ENCODE peak calls at places on chromosomes 13 and 19, in five cellular contexts. One of them, this sample, is unnamed.
A peak's percentile ranks its signal among the peaks of the same experiment; 100 is the strongest.

GRCh38 chr19:40139533-40140287 is 49.0 kb upstream of the ZNF780A start:
- DNase-seq in K562: peak; percentile 56
- DNase-seq in GM12878: no peak
- DNase-seq in SK-N-SH: peak; percentile 55
- DNase-seq in HepG2: peak; percentile 35
- DNase-seq in this sample: peak; percentile 50

GRCh38 chr19:51595190-51595589 is 24.1 kb downstream of the ZNF175 start:
- DNase-seq in GM12878: no peak
- DNase-seq in SK-N-SH: no peak
- DNase-seq in HepG2: no peak
- DNase-seq in K562: peak; percentile 51
- DNase-seq in this sample: no peak

GRCh38 chr13:111531505-111531904 is 211.1 kb downstream of the TEX29 start:
- DNase-seq in HepG2: no peak
- DNase-seq in SK-N-SH: no peak
- DNase-seq in GM12878: no peak
- DNase-seq in K562: peak; percentile 4
- DNase-seq in this sample: peak; percentile 8

GRCh38 chr19:28142258-28142657 is 1070.7 kb downstream of the UQCRFS1 start:
- DNase-seq in SK-N-SH: no peak
- DNase-seq in K562: no peak
- DNase-seq in GM12878: no peak
- DNase-seq in HepG2: no peak
- DNase-seq in this sample: no peak

GRCh38 chr19:22517496-22518411 is 95.6 kb upstream of the ZNF98 start:
- DNase-seq in HepG2: no peak
- DNase-seq in SK-N-SH: peak; percentile 12
- DNase-seq in GM12878: no peak
- DNase-seq in K562: no peak
- DNase-seq in this sample: no peak

GRCh38 chr13:85575110-85575509 is 224.1 kb downstream of the SLITRK6 start:
- DNase-seq in HepG2: no peak
- DNase-seq in SK-N-SH: peak; percentile 42
- DNase-seq in K562: no peak
- DNase-seq in GM12878: no peak
- DNase-seq in this sample: no peak

GRCh38 chr19:42282036-42282762 is 13.1 kb downstream of the CIC start:
- DNase-seq in K562: peak; percentile 42
- DNase-seq in SK-N-SH: no peak
- DNase-seq in GM12878: no peak
- DNase-seq in HepG2: no peak
- DNase-seq in this sample: no peak

GRCh38 chr19:7833225-7834156 is 3.5 kb downstream of the EVI5L start:
- DNase-seq in SK-N-SH: no peak
- DNase-seq in K562: peak; percentile 66
- DNase-seq in GM12878: no peak
- DNase-seq in HepG2: peak; percentile 29
- DNase-seq in this sample: no peak

GRCh38 chr19:49831592-49831991 is 13.5 kb downstream of the MED25 start:
- DNase-seq in HepG2: no peak
- DNase-seq in SK-N-SH: no peak
- DNase-seq in K562: no peak
- DNase-seq in GM12878: no peak
- DNase-seq in this sample: no peak

GRCh38 chr13:99035715-99036114 is 57.9 kb upstream of the DOCK9 start:
- DNase-seq in SK-N-SH: no peak
- DNase-seq in K562: no peak
- DNase-seq in HepG2: no peak
- DNase-seq in GM12878: no peak
- DNase-seq in this sample: no peak

GRCh38 chr13:110713642-110713952 is at the start of gene ING1:
- DNase-seq in K562: no peak
- DNase-seq in HepG2: no peak
- DNase-seq in GM12878: no peak
- DNase-seq in SK-N-SH: no peak
- DNase-seq in this sample: no peak

GRCh38 chr13:101624981-101625380 is 172.5 kb downstream of the ITGBL1 start:
- DNase-seq in K562: no peak
- DNase-seq in HepG2: no peak
- DNase-seq in SK-N-SH: no peak
- DNase-seq in GM12878: no peak
- DNase-seq in this sample: no peak

GRCh38 chr19:16328824-16329482 is 4.3 kb downstream of the KLF2 start:
- DNase-seq in HepG2: no peak
- DNase-seq in K562: peak; percentile 17
- DNase-seq in SK-N-SH: no peak
- DNase-seq in GM12878: no peak
- DNase-seq in this sample: no peak

GRCh38 chr13:74259641-74260040 is 125.4 kb upstream of the KLF12 start:
- DNase-seq in HepG2: no peak
- DNase-seq in K562: no peak
- DNase-seq in GM12878: no peak
- DNase-seq in SK-N-SH: no peak
- DNase-seq in this sample: no peak

GRCh38 chr13:71864094-71864980 is 2.7 kb downstream of the DACH1 start:
- DNase-seq in K562: peak; percentile 41
- DNase-seq in GM12878: no peak
- DNase-seq in SK-N-SH: peak; percentile 68
- DNase-seq in HepG2: no peak
- DNase-seq in this sample: peak; percentile 71

GRCh38 chr13:76879876-76880270 is 6.3 kb downstream of the KCTD12 start:
- DNase-seq in K562: no peak
- DNase-seq in GM12878: no peak
- DNase-seq in HepG2: no peak
- DNase-seq in SK-N-SH: no peak
- DNase-seq in this sample: no peak

GRCh38 chr19:45753548-45753947 is 15.5 kb downstream of the SIX5 start:
- DNase-seq in GM12878: no peak
- DNase-seq in SK-N-SH: no peak
- DNase-seq in HepG2: no peak
- DNase-seq in K562: peak; percentile 44
- DNase-seq in this sample: no peak

GRCh38 chr13:37531054-37531453 is 67.5 kb downstream of the POSTN start:
- DNase-seq in GM12878: no peak
- DNase-seq in K562: no peak
- DNase-seq in HepG2: no peak
- DNase-seq in SK-N-SH: no peak
- DNase-seq in this sample: no peak

GRCh38 chr13:27660511-27660910 is 38.8 kb downstream of the POLR1D start:
- DNase-seq in SK-N-SH: no peak
- DNase-seq in K562: no peak
- DNase-seq in HepG2: no peak
- DNase-seq in GM12878: no peak
- DNase-seq in this sample: no peak

GRCh38 chr19:38506723-38507550 is 73.4 kb downstream of the RYR1 start:
- DNase-seq in K562: peak; percentile 99
- DNase-seq in HepG2: peak; percentile 47
- DNase-seq in GM12878: peak; percentile 63
- DNase-seq in SK-N-SH: peak; percentile 99
- DNase-seq in this sample: peak; percentile 100

GRCh38 chr13:46388846-46389245 is 1.8 kb upstream of the RUBCNL start:
- DNase-seq in GM12878: no peak
- DNase-seq in K562: no peak
- DNase-seq in HepG2: no peak
- DNase-seq in SK-N-SH: no peak
- DNase-seq in this sample: no peak

GRCh38 chr13:104171132-104171531 is 1104.9 kb upstream of the SLC10A2 start:
- DNase-seq in GM12878: no peak
- DNase-seq in HepG2: no peak
- DNase-seq in SK-N-SH: no peak
- DNase-seq in K562: no peak
- DNase-seq in this sample: no peak
- TF ChIP-seq FOXM1 in GM12878: no peak
- TF ChIP-seq FOXM1 in HepG2: no peak
- TF ChIP-seq FOXM1 in SK-N-SH: no peak
- TF ChIP-seq FOXM1 in K562: no peak
- TF ChIP-seq FOXM1 in this sample: no peak

DNA sequence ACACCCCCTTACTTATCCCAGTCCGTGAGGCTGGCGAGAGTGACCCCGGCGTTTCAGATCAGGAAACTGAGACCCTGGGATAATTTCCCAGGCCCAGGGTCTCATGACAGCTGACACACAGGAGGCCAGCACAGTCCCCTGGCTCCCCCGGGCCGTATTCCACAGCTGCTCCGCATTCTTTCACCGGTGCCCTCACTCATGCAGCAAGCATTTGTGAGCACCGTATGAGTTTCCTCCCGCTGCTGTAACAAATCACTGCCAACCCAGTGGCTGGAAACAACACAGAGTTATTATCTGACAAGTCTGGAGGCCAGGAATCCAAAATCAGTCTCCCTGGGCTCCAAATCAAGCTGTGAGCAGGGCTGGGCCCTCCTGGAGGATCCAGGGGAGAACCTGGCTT is 21.3 kb downstream of the GADD45B start:
- DNase-seq in HepG2: no peak
- DNase-seq in SK-N-SH: no peak
- DNase-seq in K562: no peak
- DNase-seq in GM12878: no peak
- DNase-seq in this sample: no peak
- TF ChIP-seq FOXM1 in HepG2: no peak
- TF ChIP-seq FOXM1 in SK-N-SH: no peak
- TF ChIP-seq FOXM1 in K562: no peak
- TF ChIP-seq FOXM1 in GM12878: no peak
- TF ChIP-seq FOXM1 in this sample: no peak

GRCh38 chr19:29748996-29749395 is 33.9 kb upstream of the C19orf12 start:
- DNase-seq in HepG2: no peak
- DNase-seq in SK-N-SH: no peak
- DNase-seq in GM12878: no peak
- DNase-seq in K562: no peak
- DNase-seq in this sample: no peak
- TF ChIP-seq FOXM1 in HepG2: no peak
- TF ChIP-seq FOXM1 in SK-N-SH: no peak
- TF ChIP-seq FOXM1 in GM12878: no peak
- TF ChIP-seq FOXM1 in K562: no peak
- TF ChIP-seq FOXM1 in this sample: no peak

DNA sequence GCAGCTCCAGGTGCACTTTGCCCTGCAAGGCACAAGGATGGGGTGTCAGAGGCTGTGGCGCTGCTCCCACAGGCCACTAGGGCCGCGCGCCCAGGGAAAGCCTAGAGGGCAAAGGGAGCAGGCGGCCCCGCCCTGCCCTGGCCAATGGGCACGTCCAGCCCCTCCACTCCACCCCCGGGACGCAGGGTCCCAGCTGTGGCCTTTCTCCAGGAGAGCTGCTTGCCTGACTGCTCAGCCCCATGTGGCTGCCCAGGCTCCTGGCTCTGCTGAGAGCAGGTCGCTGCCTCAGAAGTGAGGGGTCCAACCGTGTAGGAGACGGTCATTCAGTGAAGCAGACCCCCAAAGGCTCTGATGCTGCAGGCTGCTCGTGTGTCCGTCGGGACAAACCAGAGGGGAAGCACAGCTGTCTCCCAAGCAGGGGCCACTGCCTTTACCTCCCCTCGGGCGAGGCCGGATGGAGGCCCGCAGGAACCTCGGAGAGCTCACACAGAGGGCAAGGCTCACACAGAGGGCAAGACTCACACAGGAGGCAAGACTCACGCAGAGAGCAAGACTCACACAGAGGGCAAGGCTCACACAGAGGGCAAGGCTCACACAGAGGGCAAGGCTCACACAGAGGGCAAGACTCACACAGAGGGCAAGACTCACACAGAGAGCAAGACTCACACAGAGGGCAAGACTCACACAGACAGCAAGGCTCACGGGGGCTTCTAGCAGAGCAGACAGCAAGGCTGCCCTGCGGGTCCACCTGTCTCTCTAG is 56.2 kb upstream of the C13orf46 start:
- DNase-seq in K562: no peak
- DNase-seq in SK-N-SH: no peak
- DNase-seq in HepG2: peak; percentile 10
- DNase-seq in GM12878: no peak
- DNase-seq in this sample: no peak
- TF ChIP-seq FOXM1 in K562: no peak
- TF ChIP-seq FOXM1 in SK-N-SH: no peak
- TF ChIP-seq FOXM1 in HepG2: no peak
- TF ChIP-seq FOXM1 in GM12878: no peak
- TF ChIP-seq FOXM1 in this sample: no peak

DNA sequence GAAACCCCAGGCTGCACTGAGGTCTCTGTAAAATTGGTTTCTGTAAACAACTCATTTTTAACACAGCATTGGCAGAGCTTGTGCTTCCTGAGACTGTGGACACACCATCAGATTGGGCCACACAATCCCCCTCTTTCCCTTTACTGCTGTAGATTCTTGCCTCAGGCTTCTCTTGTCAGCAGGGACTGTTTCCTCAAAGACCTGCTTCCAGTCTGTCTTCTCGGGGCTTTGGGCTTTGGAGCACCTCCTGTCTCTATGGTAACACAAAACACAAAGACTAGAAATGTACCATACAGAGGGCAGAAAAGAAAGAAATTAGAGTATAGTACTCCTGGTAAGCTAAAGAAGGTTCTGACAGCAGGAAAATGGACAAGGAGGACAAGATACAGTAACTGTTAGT is 484.5 kb downstream of the DIAPH3 start:
- DNase-seq in K562: no peak
- DNase-seq in GM12878: no peak
- DNase-seq in SK-N-SH: peak; percentile 30
- DNase-seq in HepG2: no peak
- DNase-seq in this sample: no peak
- TF ChIP-seq FOXM1 in K562: no peak
- TF ChIP-seq FOXM1 in GM12878: no peak
- TF ChIP-seq FOXM1 in SK-N-SH: no peak
- TF ChIP-seq FOXM1 in HepG2: no peak
- TF ChIP-seq FOXM1 in this sample: no peak